ENCODE peak calls at places on chromosome 9, in five cellular contexts. E is GM23338, V is left ventricle myocardium inferior, N is adrenal gland, Z is aorta. B is an unnamed sample. For H3K36me3 and H3K27me3, the result is how much of the 10 kb centered on the place peaks cover.

GRCh38 chr9:16138561-16138960 is 585.7 kb downstream of the CCDC171 start:
- DNase-seq in N (no peak), V (no peak), E (no peak), Z (no peak), B (no peak)

GRCh38 chr9:89952401-89952800 is 347.6 kb downstream of the GADD45G start:
- DNase-seq in Z (no peak), V (no peak), E (no peak), N (no peak), B (no peak)

GRCh38 chr9:95726756-95727155 is 148.7 kb upstream of the ERCC6L2 start:
- DNase-seq in V (no peak), N (no peak), E (peak), Z (no peak), B (peak)

GRCh38 chr9:101445353-101446029 is 9.9 kb upstream of the ALDOB start:
- DNase-seq in N (no peak), E (no peak), V (no peak), Z (no peak), B (no peak)

GRCh38 chr9:21454149-21454548 is 13.9 kb downstream of the IFNA1 start:
- DNase-seq in N (no peak), V (no peak), Z (no peak), E (no peak), B (no peak)

GRCh38 chr9:132012704-132013345 is 66.8 kb downstream of the MED27 start:
- DNase-seq in E (no peak), N (no peak), V (no peak), Z (no peak), B (no peak)

GRCh38 chr9:130634801-130635200 is 29.6 kb upstream of the PRDM12 start:
- DNase-seq in N (no peak), V (no peak), E (no peak), Z (peak), B (peak)

GRCh38 chr9:7042124-7042523 is 284.4 kb downstream of the KDM4C start:
- DNase-seq in E (no peak), Z (no peak), V (no peak), N (no peak), B (no peak)

GRCh38 chr9:133460405-133461175 is 812 bp downstream of the CACFD1 start:
- DNase-seq in V (no peak), E (peak), N (peak), Z (peak), B (no peak)

GRCh38 chr9:129501771-129502324 is 119.1 kb downstream of the C9orf50 start:
- DNase-seq in Z (no peak), V (no peak), N (peak), E (no peak), B (peak)

GRCh38 chr9:29514336-29514735 is 1941.1 kb upstream of the C9orf72 start:
- DNase-seq in N (no peak), E (peak), Z (no peak), V (no peak), B (peak)

GRCh38 chr9:93680445-93681315 is 104.3 kb downstream of the PHF2 start:
- DNase-seq in Z (peak), V (peak), E (no peak), N (peak), B (peak)

GRCh38 chr9:108844391-108844790 is 11.4 kb downstream of the ACTL7B start:
- DNase-seq in N (no peak), E (no peak), Z (no peak), V (no peak), B (no peak)

GRCh38 chr9:107489144-107489673 is 360 bp downstream of the KLF4 start:
- DNase-seq in E (no peak), V (no peak), Z (no peak), N (peak), B (peak)

GRCh38 chr9:38228331-38229122 is 159.5 kb upstream of the SHB start:
- DNase-seq in N (no peak), V (no peak), E (no peak), Z (no peak), B (no peak)

GRCh38 chr9:129679537-129679936 is 14.1 kb downstream of the PRRX2 start:
- DNase-seq in N (no peak), E (no peak), Z (no peak), V (no peak), B (peak)

GRCh38 chr9:133071484-133072150 is 9.8 kb downstream of the CEL start:
- DNase-seq in Z (peak), V (no peak), N (no peak), E (no peak), B (peak)

GRCh38 chr9:89386797-89387196 is 68.5 kb downstream of the SECISBP2 start:
- DNase-seq in V (peak), N (no peak), E (no peak), Z (no peak), B (no peak)

GRCh38 chr9:20242767-20243166 is 379.5 kb downstream of the MLLT3 start:
- DNase-seq in E (peak), Z (no peak), V (no peak), N (no peak), B (no peak)
- H3K4me3 ChIP-seq in E (no peak), Z (no peak), V (no peak), N (no peak), B (no peak)

GRCh38 chr9:71690058-71690691 is 78.1 kb downstream of the CEMIP2 start:
- DNase-seq in E (no peak), V (no peak), Z (no peak), N (no peak), B (no peak)

GRCh38 chr9:71692337-71692736 is 76.0 kb downstream of the CEMIP2 start:
- DNase-seq in Z (no peak), V (no peak), E (no peak), N (no peak), B (no peak)

GRCh38 chr9:71694332-71694731 is 74.0 kb downstream of the CEMIP2 start:
- DNase-seq in V (no peak), E (no peak), Z (no peak), N (no peak), B (no peak)

GRCh38 chr9:71691036-71691435 is 77.3 kb downstream of the CEMIP2 start:
- DNase-seq in V (no peak), Z (no peak), N (no peak), E (no peak), B (no peak)

DNA sequence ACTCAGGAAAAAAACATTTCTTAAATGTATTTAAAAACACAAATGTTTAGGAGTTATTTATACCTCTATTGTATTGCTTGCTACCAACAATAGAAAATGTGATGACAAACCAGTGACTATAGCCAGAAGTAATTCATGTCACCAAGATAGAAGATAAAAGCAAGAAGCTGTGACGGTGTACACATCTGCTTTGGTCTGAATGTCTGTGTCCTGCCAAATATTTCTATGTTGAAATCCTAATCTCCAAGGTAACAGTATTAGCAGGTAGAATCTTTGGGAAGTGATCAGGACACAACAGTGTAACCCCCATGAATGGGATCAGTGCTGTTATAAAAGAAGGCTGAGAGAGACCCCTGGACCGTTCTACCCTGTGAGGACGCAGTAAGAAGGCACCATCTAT is 74.7 kb downstream of the CEMIP2 start:
- DNase-seq in E (no peak), N (no peak), V (no peak), Z (no peak), B (no peak)
- H3K36me3 ChIP-seq in E (under half), N (under half), V (half or more), Z (under half), B (under half)

GRCh38 chr9:97851450-97851883 is 1.6 kb upstream of the FOXE1 start:
- DNase-seq in N (no peak), V (no peak), E (peak), Z (no peak), B (peak)
- H3K27me3 ChIP-seq in N (half or more), V (half or more), E (half or more), Z (under half), B (half or more)

GRCh38 chr9:114588671-114589526 is 1.3 kb downstream of the ATP6V1G1 start:
- DNase-seq in Z (no peak), V (no peak), N (no peak), E (peak), B (no peak)
- H3K4me3 ChIP-seq in Z (peak), V (peak), N (no peak), E (peak), B (peak)

GRCh38 chr9:121154782-121155181 is 46.9 kb downstream of the RAB14 start:
- DNase-seq in N (no peak), Z (no peak), E (no peak), V (no peak), B (no peak)
- H3K36me3 ChIP-seq in N (under half), Z (under half), E (under half), V (half or more), B (under half)

GRCh38 chr9:137275203-137275936 is 2.2 kb upstream of the TOR4A start:
- DNase-seq in N (no peak), V (no peak), E (no peak), Z (no peak), B (peak)

GRCh38 chr9:137277329-137278041 is at the start of gene TOR4A:
- DNase-seq in V (peak), N (peak), E (peak), Z (peak), B (peak)

GRCh38 chr9:137278061-137278912 is 761 bp downstream of the TOR4A start:
- DNase-seq in E (peak), Z (peak), V (no peak), N (no peak), B (peak)

GRCh38 chr9:137276757-137277328 is 683 bp upstream of the TOR4A start:
- DNase-seq in Z (peak), E (peak), V (peak), N (peak), B (peak)

DNA sequence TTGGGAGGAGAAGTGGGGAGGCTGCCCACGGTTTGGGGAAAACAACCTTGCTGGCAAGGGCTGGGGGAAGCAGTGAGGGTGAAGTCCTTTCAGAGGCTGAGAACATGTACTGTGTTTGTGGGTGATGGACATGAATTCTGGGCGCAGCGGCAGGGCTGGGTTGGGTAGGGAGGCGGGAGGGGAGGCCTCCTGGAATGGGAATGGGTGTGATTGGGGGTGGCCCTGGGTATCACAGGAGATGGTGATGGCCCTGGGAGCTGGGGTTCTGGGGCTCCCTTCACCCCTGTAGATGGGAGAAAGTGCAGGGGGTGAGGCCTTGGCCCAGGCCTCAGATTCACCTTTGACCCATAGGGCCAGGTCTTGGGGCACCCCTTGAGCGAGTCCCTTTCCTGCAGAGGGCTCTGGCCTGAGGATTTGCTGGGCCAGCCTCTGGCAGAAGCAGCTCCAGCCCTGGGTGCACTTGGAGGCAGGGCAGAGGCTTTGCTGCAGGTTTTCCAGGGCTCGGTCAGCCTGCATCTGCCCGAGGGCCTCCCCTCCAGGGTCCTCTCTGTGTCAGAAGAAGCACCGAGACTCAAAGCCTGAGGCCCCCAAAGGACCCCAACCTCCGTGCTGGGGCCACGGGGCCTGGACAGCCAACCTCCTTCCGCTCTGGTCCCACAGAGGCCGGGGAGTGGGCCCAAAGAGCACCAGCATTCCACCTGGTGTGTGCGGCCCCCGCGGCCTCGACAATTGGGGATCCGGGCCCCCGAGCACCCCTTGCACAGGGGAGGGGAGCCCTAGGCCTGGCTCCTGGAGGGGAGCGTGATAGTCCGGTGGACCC is 1.4 kb upstream of the TOR4A start:
- DNase-seq in V (no peak), E (no peak), N (no peak), Z (peak), B (peak)
- H3K27me3 ChIP-seq in V (under half), E (under half), N (under half), Z (under half), B (under half)

DNA sequence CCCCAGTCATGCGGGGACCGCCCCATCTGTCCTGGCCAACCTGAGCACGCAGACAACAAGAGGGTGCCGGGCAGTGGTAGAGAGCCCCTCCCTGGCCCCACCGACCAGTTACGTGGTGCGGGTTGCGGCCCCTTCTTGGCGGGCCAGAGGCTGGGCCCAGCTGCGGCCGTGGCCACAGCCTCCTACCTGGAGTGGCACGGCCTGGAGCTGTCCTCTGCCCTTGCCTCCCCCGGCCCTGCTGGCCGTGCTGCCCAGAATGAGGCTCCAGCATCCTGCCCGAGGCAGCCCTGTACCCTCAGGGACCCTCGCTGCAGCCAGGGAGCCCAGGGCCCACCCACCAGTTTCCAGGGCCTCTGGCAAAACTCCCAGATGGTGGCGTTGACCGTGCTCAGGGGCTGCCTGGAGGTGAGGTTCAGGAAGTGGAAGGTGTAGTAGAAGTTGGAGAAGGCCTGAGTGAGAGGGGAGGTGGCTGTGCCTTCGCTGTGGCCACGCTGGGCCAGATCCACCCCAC is 5.7 kb downstream of the ENTPD8 start:
- DNase-seq in E (no peak), V (peak), N (no peak), Z (no peak), B (peak)
- H3K4me3 ChIP-seq in E (no peak), V (no peak), N (no peak), Z (no peak), B (no peak)

GRCh38 chr9:125447202-125447802 is 185.7 kb downstream of the GAPVD1 start:
- DNase-seq in E (no peak), V (no peak), Z (peak), N (no peak), B (peak)
- H3K36me3 ChIP-seq in E (under half), V (under half), Z (under half), N (under half), B (under half)

GRCh38 chr9:34629492-34629809 is 585 bp upstream of the ARID3C start:
- DNase-seq in E (no peak), Z (no peak), V (no peak), N (no peak), B (peak)

GRCh38 chr9:34625087-34625486 is 3.8 kb downstream of the ARID3C start:
- DNase-seq in N (no peak), Z (no peak), E (no peak), V (no peak), B (no peak)

GRCh38 chr9:34627716-34628655 is 880 bp downstream of the ARID3C start:
- DNase-seq in E (no peak), N (no peak), Z (no peak), V (no peak), B (no peak)

GRCh38 chr9:34630402-34631154 is 1.7 kb upstream of the ARID3C start:
- DNase-seq in V (no peak), N (no peak), E (no peak), Z (no peak), B (no peak)

DNA sequence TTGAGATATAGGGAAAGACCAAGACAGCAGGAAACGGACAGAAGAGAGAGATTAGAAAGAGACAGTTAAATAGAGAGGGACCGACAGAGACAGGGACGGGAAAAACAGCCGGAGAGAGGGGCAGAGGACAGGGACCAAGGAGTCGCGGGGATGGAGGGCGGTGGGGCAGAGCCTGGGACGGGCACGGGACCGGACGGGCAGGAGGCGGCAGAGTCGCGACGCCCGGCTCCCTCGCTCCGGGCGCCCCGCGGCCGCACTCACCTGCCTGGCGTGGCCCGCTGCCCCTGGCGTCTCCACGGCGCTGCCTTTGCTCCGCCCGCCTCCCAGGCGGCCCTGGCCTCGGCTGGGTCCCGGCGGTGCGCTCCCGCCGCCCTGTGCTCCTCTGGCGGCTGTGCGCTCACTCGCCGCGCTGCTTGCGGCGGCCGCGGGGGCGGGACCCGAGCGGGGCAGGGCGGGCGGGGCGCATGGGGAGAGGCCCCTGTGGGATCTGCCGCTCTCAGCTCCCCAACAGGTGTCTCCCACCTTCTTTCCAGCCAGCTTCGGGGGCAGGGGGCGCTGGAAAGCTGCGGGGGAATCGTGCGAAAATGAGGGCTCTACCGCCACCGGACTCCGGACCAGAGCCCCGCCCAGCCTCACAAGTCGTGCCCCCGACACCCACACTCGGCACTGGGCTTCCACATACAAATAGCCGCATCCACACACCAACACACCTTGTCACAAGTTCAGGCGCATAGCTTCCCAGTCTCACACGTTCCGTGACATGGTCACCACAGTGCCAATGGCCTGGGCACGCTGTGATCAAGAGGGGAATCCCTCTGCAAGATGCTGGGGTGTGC is at the start of gene ARID3C:
- DNase-seq in V (no peak), E (peak), N (no peak), Z (peak), B (peak)
- H3K27me3 ChIP-seq in V (half or more), E (half or more), N (half or more), Z (under half), B (half or more)